ENCODE peak calls at places on chromosomes 16 and 17, in seven cellular contexts. I is ovary; D is CD8-positive, alpha-beta T cell; F is anterior cingulate cortex; H is activated T-cell treated with anti-CD3 and anti-CD28 coated beads, Interleukin-2, amount 50 U/mL, for 72 hours; U is NT2/D1; Z is fibroblast of the conjunctiva. C is an unnamed sample.
A peak's percentile ranks its signal among the peaks of the same experiment; 100 is the strongest.

GRCh38 chr16:1530883-1531637 is 2.4 kb upstream of the TMEM204 start:
- DNase-seq in I (no peak), U (no peak), H (no peak), Z (peak; percentile 72), D (no peak), F (no peak), C (peak; percentile 93)

GRCh38 chr17:77995146-77995852 is 36.8 kb downstream of the TNRC6C start:
- DNase-seq in F (no peak), I (no peak), H (peak; percentile 23), U (no peak), Z (no peak), D (no peak), C (no peak)

GRCh38 chr17:71338396-71338795 is 782.4 kb upstream of the SOX9 start:
- DNase-seq in H (no peak), U (no peak), F (no peak), Z (no peak), I (no peak), D (no peak), C (no peak)

GRCh38 chr17:80584171-80584905 is 39.7 kb downstream of the RPTOR start:
- DNase-seq in Z (no peak), F (no peak), D (no peak), H (no peak), U (no peak), I (no peak), C (peak; percentile 57)

GRCh38 chr16:74304835-74305176 is 8.2 kb downstream of the PSMD7 start:
- DNase-seq in F (no peak), I (no peak), Z (no peak), H (no peak), D (no peak), U (no peak), C (no peak)

GRCh38 chr16:67673712-67674580 is 7.3 kb downstream of the C16orf86 start:
- DNase-seq in H (no peak), D (no peak), I (peak; percentile 80), F (no peak), Z (no peak), U (no peak), C (peak; percentile 63)

GRCh38 chr17:81115219-81115618 is 50.1 kb upstream of the PVALEF start:
- DNase-seq in D (no peak), Z (no peak), F (no peak), H (no peak), U (no peak), I (no peak), C (no peak)

GRCh38 chr17:60435244-60436170 is 13.2 kb downstream of the CHCT1 start:
- DNase-seq in I (peak; percentile 73), D (peak; percentile 61), U (peak; percentile 55), Z (peak; percentile 87), F (peak; percentile 25), H (peak; percentile 49), C (peak; percentile 81)

GRCh38 chr17:80678621-80679020 is 134.0 kb downstream of the RPTOR start:
- DNase-seq in H (peak; percentile 80), F (no peak), Z (no peak), D (no peak), I (no peak), U (no peak), C (no peak)

GRCh38 chr16:65105173-65105572 is 16.7 kb downstream of the CDH11 start:
- DNase-seq in H (no peak), F (no peak), U (no peak), Z (no peak), D (no peak), I (no peak), C (no peak)

GRCh38 chr17:43880420-43880991 is 26.8 kb downstream of the MPP2 start:
- DNase-seq in Z (no peak), U (no peak), H (peak; percentile 67), F (no peak), D (peak; percentile 38), I (no peak), C (no peak)

GRCh38 chr16:84362410-84362809 is 5.9 kb upstream of the ATP2C2 start:
- DNase-seq in H (no peak), D (no peak), Z (no peak), U (no peak), F (no peak), I (no peak), C (no peak)

GRCh38 chr17:66965801-66966528 is 1.5 kb downstream of the CACNG4 start:
- DNase-seq in D (no peak), U (no peak), Z (no peak), H (peak; percentile 4), I (no peak), F (no peak), C (no peak)

GRCh38 chr17:40567377-40567776 is 2.1 kb upstream of the CCR7 start:
- DNase-seq in I (no peak), D (no peak), H (no peak), U (no peak), Z (no peak), F (no peak), C (no peak)

GRCh38 chr17:46964315-46965265 is 14.5 kb downstream of the RPRML start:
- DNase-seq in F (no peak), H (no peak), U (no peak), D (no peak), Z (no peak), I (no peak), C (no peak)

GRCh38 chr16:67917140-67917851 is 14.4 kb downstream of the CTRL start:
- DNase-seq in U (no peak), F (peak; percentile 52), Z (no peak), D (no peak), I (no peak), H (no peak), C (no peak)

GRCh38 chr16:22424161-22424937 is 49.9 kb upstream of the CDR2 start:
- DNase-seq in I (peak; percentile 79), F (peak; percentile 14), H (no peak), U (no peak), D (no peak), Z (peak; percentile 9), C (peak; percentile 26)

GRCh38 chr16:80663078-80663477 is 122.3 kb downstream of the DYNLRB2 start:
- DNase-seq in Z (no peak), F (no peak), H (no peak), I (no peak), D (no peak), U (no peak), C (no peak)

GRCh38 chr17:61353615-61354014 is 46.0 kb upstream of the TBX2 start:
- DNase-seq in Z (no peak), F (no peak), D (no peak), I (no peak), U (no peak), H (no peak), C (no peak)

GRCh38 chr16:55403464-55403863 is 75.5 kb upstream of the MMP2 start:
- DNase-seq in D (no peak), F (no peak), H (no peak), Z (no peak), I (no peak), U (no peak), C (no peak)

GRCh38 chr17:53633856-53634255 is 188.9 kb upstream of the KIF2B start:
- DNase-seq in D (no peak), U (no peak), F (no peak), H (no peak), I (no peak), Z (no peak), C (no peak)

GRCh38 chr17:76131692-76132573 is 9.1 kb downstream of the FOXJ1 start:
- DNase-seq in H (no peak), Z (no peak), U (no peak), F (no peak), I (no peak), D (no peak), C (no peak)

GRCh38 chr17:49214665-49215360 is 4.3 kb downstream of the ABI3 start:
- DNase-seq in I (no peak), U (no peak), F (no peak), D (no peak), Z (no peak), H (no peak), C (no peak)